ENCODE peak calls at places on chromosome 5, in six cellular contexts. E, S, G, L, W and N are unnamed samples.

GRCh38 chr5:172266071-172266675 is 17.4 kb downstream of the UBTD2 start:
- DNase-seq in E (no peak), S (peak), G (no peak), L (no peak), W (no peak), N (no peak)

GRCh38 chr5:113147088-113147487 is 170.5 kb downstream of the DCP2 start:
- DNase-seq in E (no peak), S (peak), G (no peak), L (no peak), W (no peak), N (no peak)

GRCh38 chr5:138869763-138870500 is 5.2 kb downstream of the LRRTM2 start:
- DNase-seq in E (no peak), S (peak), G (no peak), L (no peak), W (no peak), N (no peak)

GRCh38 chr5:53151713-53152458 is 42.3 kb upstream of the MOCS2 start:
- DNase-seq in E (no peak), S (peak), G (no peak), L (no peak), W (no peak), N (no peak)

GRCh38 chr5:157390179-157390923 is 69.7 kb upstream of the NIPAL4 start:
- DNase-seq in E (no peak), S (peak), G (no peak), L (no peak), W (peak), N (no peak)

GRCh38 chr5:101174981-101175380 is 271.9 kb upstream of the ST8SIA4 start:
- DNase-seq in E (no peak), S (no peak), G (no peak), L (no peak), W (no peak), N (no peak)

GRCh38 chr5:91223886-91224285 is 159.2 kb downstream of the ARRDC3 start:
- DNase-seq in E (no peak), S (peak), G (no peak), L (no peak), W (no peak), N (no peak)

GRCh38 chr5:122264610-122265009 is 47.4 kb upstream of the SNCAIP start:
- DNase-seq in E (no peak), S (peak), G (peak), L (no peak), W (no peak), N (no peak)

GRCh38 chr5:180469866-180470265 is 24.3 kb upstream of the CNOT6 start:
- DNase-seq in E (no peak), S (no peak), G (no peak), L (no peak), W (no peak), N (no peak)

GRCh38 chr5:169548315-169548714 is 35.3 kb upstream of the SPDL1 start:
- DNase-seq in E (no peak), S (peak), G (no peak), L (peak), W (no peak), N (peak)

GRCh38 chr5:140806834-140807775 is at the start of gene PCDHA4:
- DNase-seq in E (no peak), S (no peak), G (peak), L (no peak), W (peak), N (no peak)

GRCh38 chr5:149063017-149063687 is at the start of gene SH3TC2:
- DNase-seq in E (peak), S (peak), G (peak), L (no peak), W (peak), N (peak)

GRCh38 chr5:66743344-66743743 is 147.2 kb downstream of the MAST4 start:
- DNase-seq in E (no peak), S (no peak), G (no peak), L (no peak), W (no peak), N (no peak)

GRCh38 chr5:180803181-180804128 is 849 bp upstream of the MGAT1 start:
- DNase-seq in E (peak), S (no peak), G (peak), L (peak), W (peak), N (no peak)

GRCh38 chr5:116510525-116510924 is 64.1 kb downstream of the SEMA6A start:
- DNase-seq in E (no peak), S (no peak), G (no peak), L (no peak), W (no peak), N (no peak)

GRCh38 chr5:150782850-150783249 is 4.3 kb downstream of the SMIM3 start:
- DNase-seq in E (no peak), S (no peak), G (no peak), L (no peak), W (no peak), N (no peak)

GRCh38 chr5:173707392-173707791 is 90.9 kb upstream of the BOD1 start:
- DNase-seq in E (peak), S (peak), G (peak), L (peak), W (peak), N (peak)

GRCh38 chr5:96026334-96027065 is 64.8 kb upstream of the ELL2 start:
- DNase-seq in E (no peak), S (peak), G (no peak), L (no peak), W (no peak), N (no peak)

GRCh38 chr5:151086905-151087360 is 6.1 kb upstream of the TNIP1 start:
- DNase-seq in E (no peak), S (peak), G (peak), L (peak), W (peak), N (no peak)

GRCh38 chr5:33994845-33995244 is 10.4 kb upstream of the SLC45A2 start:
- DNase-seq in E (no peak), S (peak), G (no peak), L (no peak), W (no peak), N (no peak)

GRCh38 chr5:61450170-61450815 is 118.2 kb downstream of the ZSWIM6 start:
- DNase-seq in E (no peak), S (peak), G (no peak), L (no peak), W (no peak), N (no peak)

GRCh38 chr5:137201876-137202275 is 297.2 kb downstream of the SPOCK1 start:
- DNase-seq in E (peak), S (peak), G (no peak), L (no peak), W (no peak), N (no peak)

GRCh38 chr5:155259648-155260047 is 246.1 kb downstream of the KIF4B start:
- DNase-seq in E (no peak), S (no peak), G (no peak), L (no peak), W (no peak), N (no peak)

GRCh38 chr5:154260224-154260859 is 69.8 kb downstream of the GALNT10 start:
- DNase-seq in E (no peak), S (no peak), G (no peak), L (no peak), W (no peak), N (no peak)

GRCh38 chr5:172114875-172115422 is 73.1 kb downstream of the STK10 start:
- DNase-seq in E (peak), S (no peak), G (no peak), L (peak), W (peak), N (no peak)

GRCh38 chr5:14068136-14068535 is 75.0 kb upstream of the TRIO start:
- DNase-seq in E (no peak), S (peak), G (no peak), L (no peak), W (no peak), N (no peak)

GRCh38 chr5:176364765-176365662 is at the start of gene ARL10:
- DNase-seq in E (peak), S (peak), G (peak), L (peak), W (peak), N (peak)

GRCh38 chr5:152349683-152350526 is 55.2 kb downstream of the NMUR2 start:
- DNase-seq in E (peak), S (peak), G (peak), L (peak), W (peak), N (peak)

GRCh38 chr5:54651482-54652076 is 134.0 kb downstream of the SNX18 start:
- DNase-seq in E (peak), S (peak), G (peak), L (no peak), W (peak), N (peak)

DNA sequence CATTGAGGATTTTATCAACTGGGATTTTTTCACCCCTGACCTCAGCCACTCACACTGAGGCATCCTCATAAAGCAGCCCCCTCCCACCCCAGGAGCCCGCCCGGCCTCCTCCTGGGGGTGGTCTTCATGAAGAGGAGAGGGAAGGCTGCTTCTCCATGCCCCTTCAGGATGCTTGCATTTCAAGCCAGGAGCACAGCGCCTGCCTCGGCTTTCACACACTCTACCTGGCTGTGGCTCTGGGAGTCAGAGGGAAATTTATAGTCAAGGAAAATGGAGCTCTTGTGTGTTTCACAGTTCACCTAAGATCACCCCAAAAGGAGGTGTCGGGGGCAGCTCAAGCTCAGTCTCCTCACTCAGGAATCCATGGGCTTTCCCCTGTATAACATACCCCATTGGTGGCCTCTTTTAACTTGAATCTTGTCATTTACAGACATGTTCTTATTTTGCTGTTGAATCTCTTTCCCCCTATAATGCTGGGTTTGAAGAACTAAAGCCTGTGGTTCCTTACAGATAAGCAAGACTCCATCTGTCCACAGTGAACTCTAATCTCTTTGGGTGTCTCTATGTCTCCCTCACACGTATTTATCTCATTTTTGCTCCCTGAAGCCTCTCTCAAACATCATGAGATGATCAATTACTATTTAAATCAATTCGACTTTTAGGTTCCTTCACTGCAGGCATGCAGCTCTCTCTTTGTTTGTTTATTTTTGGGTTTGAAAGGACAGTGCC is 22.6 kb upstream of the IQGAP2 start:
- DNase-seq in E (no peak), S (no peak), G (no peak), L (no peak), W (no peak), N (no peak)
- H3K4me3 ChIP-seq in E (no peak), S (no peak), G (no peak), L (no peak), W (no peak), N (no peak)

DNA sequence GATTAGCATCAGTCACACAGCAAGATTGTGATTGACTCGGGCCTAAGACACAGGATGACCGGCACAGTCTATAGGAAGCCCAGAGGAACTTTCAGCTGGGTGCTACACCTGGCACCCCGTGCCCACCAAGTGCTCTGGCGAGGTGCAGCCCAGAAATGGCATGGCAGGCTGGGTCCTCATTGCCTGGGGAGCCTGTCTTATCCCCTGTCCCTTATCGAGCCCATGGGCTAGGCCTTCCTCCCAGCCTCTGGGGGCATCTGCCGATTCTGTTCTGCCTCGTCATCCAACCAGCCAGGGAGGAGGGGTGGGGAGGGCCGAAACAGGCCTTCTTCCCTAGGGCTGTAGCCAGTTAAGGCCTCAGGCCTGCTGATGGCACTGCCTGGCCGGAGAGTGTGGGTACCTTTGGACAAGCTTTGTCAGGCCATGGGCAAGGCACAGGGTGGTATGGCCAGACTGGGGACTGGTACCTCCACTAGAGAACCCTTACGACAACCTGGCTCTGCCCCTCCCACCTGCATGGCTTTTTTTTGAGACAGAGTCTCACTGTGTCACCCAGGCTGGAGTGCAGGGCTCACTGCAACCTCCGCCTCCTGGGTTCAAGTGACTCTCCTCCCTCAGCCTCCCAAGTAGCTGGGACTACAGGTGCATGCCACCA is 1.6 kb downstream of the GRK6 start:
- DNase-seq in E (no peak), S (no peak), G (no peak), L (peak), W (peak), N (peak)
- H3K4me3 ChIP-seq in E (peak), S (no peak), G (no peak), L (peak), W (peak), N (peak)

DNA sequence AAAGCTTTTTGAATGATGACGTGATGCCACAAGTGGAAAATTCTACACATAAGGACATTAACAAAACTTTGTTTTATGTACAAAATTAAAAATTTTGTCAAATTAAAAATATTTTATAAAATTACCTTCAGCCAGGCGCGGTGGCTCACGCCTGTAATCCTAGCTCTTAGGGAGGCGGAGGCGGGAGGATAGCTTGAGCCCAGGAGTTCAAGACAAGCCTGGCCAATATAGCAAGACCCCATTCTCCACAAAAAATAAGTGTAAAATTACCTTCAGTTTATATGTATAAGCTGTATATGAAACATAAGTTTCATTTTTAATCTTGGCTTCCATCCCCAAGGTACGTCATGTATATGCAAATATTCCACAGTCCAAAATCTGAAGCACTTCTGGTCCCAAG is 40.9 kb downstream of the CDK7 start:
- DNase-seq in E (no peak), S (no peak), G (no peak), L (no peak), W (no peak), N (no peak)
- H3K4me3 ChIP-seq in E (no peak), S (no peak), G (no peak), L (no peak), W (no peak), N (no peak)

DNA sequence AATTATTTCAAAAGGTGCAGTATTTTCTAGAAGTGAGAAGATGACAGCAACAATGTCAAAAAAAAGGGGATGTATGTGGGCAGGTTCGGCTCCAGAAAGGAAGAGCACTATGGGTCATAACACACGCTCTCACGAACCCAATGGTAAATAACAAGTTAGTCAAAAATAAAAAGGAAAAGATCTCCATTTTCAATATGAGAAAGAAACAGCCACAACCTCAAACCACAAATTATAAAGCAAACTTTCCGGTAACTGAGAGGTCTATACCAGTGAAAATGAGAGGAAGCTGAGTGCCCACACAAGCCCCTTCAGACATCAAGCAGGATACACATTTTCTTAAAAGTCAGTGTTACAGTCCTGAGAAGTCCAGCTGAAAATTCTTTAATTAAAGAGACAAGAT is 398.5 kb upstream of the RPS23 start:
- DNase-seq in E (no peak), S (no peak), G (no peak), L (peak), W (no peak), N (no peak)
- H3K4me3 ChIP-seq in E (no peak), S (no peak), G (no peak), L (no peak), W (no peak), N (no peak)